ENCODE peak calls at places on chromosomes 2 and 18, in eight cellular contexts. E, N, D, Z, G, V, U and Y are unnamed samples.

GRCh38 chr2:120899799-120900198 is 164.1 kb downstream of the GLI2 start:
- DNase-seq in D (no peak), N (no peak), U (no peak), E (no peak), V (no peak), G (no peak), Z (no peak), Y (no peak)

GRCh38 chr18:48694295-48694694 is 155.5 kb downstream of the CTIF start:
- DNase-seq in D (no peak), Z (no peak), E (no peak), G (no peak), N (no peak), V (no peak), U (no peak), Y (no peak)

GRCh38 chr18:78238404-78239089 is 741.1 kb upstream of the SALL3 start:
- DNase-seq in D (no peak), E (no peak), G (no peak), V (no peak), Z (no peak), N (no peak), U (no peak), Y (no peak)

GRCh38 chr18:46264255-46264654 is 160.1 kb downstream of the HAUS1 start:
- DNase-seq in U (peak; percentile 42), D (no peak), G (no peak), N (no peak), Z (no peak), E (peak; percentile 29), V (peak; percentile 41), Y (no peak)

GRCh38 chr2:146615778-146616177 is 1229.1 kb upstream of the ACVR2A start:
- DNase-seq in N (no peak), Z (no peak), V (no peak), E (no peak), G (no peak), D (no peak), U (no peak), Y (no peak)

GRCh38 chr2:161273038-161273760 is 35.0 kb upstream of the PSMD14 start:
- DNase-seq in U (peak; percentile 62), N (peak; percentile 90), Z (peak; percentile 72), E (peak; percentile 72), V (peak; percentile 63), D (peak; percentile 79), G (no peak), Y (peak; percentile 30)

GRCh38 chr18:73288813-73289212 is 421.0 kb upstream of the NETO1 start:
- DNase-seq in D (no peak), N (peak; percentile 75), Z (no peak), E (no peak), G (no peak), U (no peak), V (no peak), Y (no peak)

GRCh38 chr2:80300346-80300745 is 4.2 kb downstream of the LRRTM1 start:
- DNase-seq in D (no peak), E (no peak), Z (no peak), U (no peak), V (no peak), G (no peak), N (no peak), Y (no peak)

GRCh38 chr2:150410809-150411208 is 76.7 kb downstream of the RND3 start:
- DNase-seq in U (peak; percentile 67), G (peak; percentile 54), D (no peak), V (peak; percentile 14), Z (peak; percentile 49), E (peak; percentile 85), N (peak; percentile 35), Y (peak; percentile 87)

GRCh38 chr2:233817305-233817980 is 36.9 kb downstream of the HJURP start:
- DNase-seq in U (no peak), D (no peak), Z (peak; percentile 20), N (no peak), G (no peak), E (no peak), V (peak; percentile 35), Y (no peak)

GRCh38 chr2:144460981-144461766 is 58.7 kb downstream of the ZEB2 start:
- DNase-seq in D (peak; percentile 86), E (no peak), G (no peak), N (no peak), V (peak; percentile 57), U (no peak), Z (peak; percentile 86), Y (peak; percentile 93)

GRCh38 chr18:59873616-59874015 is 26.2 kb upstream of the PMAIP1 start:
- DNase-seq in G (no peak), E (peak; percentile 64), U (no peak), D (no peak), V (peak; percentile 17), N (no peak), Z (peak; percentile 58), Y (no peak)

GRCh38 chr18:59878644-59879043 is 21.2 kb upstream of the PMAIP1 start:
- DNase-seq in D (no peak), G (no peak), U (no peak), Z (peak; percentile 69), V (peak; percentile 27), N (no peak), E (no peak), Y (peak; percentile 35)

GRCh38 chr18:59876310-59876626 is 23.5 kb upstream of the PMAIP1 start:
- DNase-seq in E (no peak), Z (no peak), D (no peak), U (no peak), V (no peak), G (no peak), N (no peak), Y (no peak)

GRCh38 chr18:59874166-59874565 is 25.6 kb upstream of the PMAIP1 start:
- DNase-seq in U (no peak), D (peak; percentile 92), E (peak; percentile 73), Z (peak; percentile 96), N (peak; percentile 74), G (no peak), V (peak; percentile 92), Y (peak; percentile 91)

DNA sequence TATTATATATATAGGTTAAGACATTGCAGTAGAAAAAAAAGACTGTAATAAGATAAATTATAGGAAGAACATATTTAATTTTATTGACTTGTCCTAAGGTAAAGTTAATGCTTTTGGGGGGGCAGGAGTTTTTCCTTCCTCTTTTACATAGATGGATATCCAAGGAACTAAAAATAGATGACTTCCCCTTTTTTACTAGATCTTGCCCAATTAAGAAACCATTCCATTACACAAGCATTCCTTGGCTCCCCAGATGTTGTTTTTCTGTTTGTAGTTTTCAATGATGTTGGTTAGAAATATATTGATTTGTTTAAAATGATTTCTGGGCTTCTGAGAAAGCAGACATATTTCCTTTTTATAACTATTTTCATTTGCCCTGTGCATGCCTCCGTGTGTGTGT is 22.4 kb upstream of the PMAIP1 start:
- DNase-seq in Z (no peak), E (no peak), N (no peak), V (no peak), G (no peak), D (no peak), U (no peak), Y (no peak)
- H3K4me2 ChIP-seq in Z (no peak overlapping the region), E (no peak overlapping the region), N (no peak overlapping the region), V (no peak overlapping the region), G (no peak overlapping the region), D (no peak overlapping the region), U (no peak overlapping the region), Y (no peak overlapping the region)

GRCh38 chr2:7011376-7012083 is 94.3 kb downstream of the RNF144A start:
- DNase-seq in E (no peak), D (peak; percentile 56), V (peak; percentile 96), N (peak; percentile 96), G (no peak), U (no peak), Z (no peak), Y (peak; percentile 100)
- H3K9ac ChIP-seq in E (no peak overlapping the region), D (no peak overlapping the region), V (peak overlapping the region; percentile 79), N (peak overlapping the region; percentile 90), G (no peak overlapping the region), U (no peak overlapping the region), Z (no peak overlapping the region), Y (peak overlapping the region; percentile 84)

GRCh38 chr2:15755528-15755927 is 163.9 kb downstream of the DDX1 start:
- DNase-seq in D (no peak), V (no peak), G (no peak), E (no peak), N (no peak), Z (no peak), U (no peak), Y (no peak)

GRCh38 chr2:15753233-15753798 is 161.6 kb downstream of the DDX1 start:
- DNase-seq in N (no peak), V (no peak), U (no peak), Z (no peak), E (no peak), D (no peak), G (no peak), Y (no peak)

GRCh38 chr2:15754703-15755099 is 163.0 kb downstream of the DDX1 start:
- DNase-seq in N (no peak), E (peak; percentile 91), G (no peak), D (no peak), Z (no peak), U (no peak), V (no peak), Y (no peak)

GRCh38 chr2:15752552-15753232 is 161.0 kb downstream of the DDX1 start:
- DNase-seq in D (no peak), E (no peak), G (no peak), N (no peak), Z (no peak), V (no peak), U (no peak), Y (no peak)

DNA sequence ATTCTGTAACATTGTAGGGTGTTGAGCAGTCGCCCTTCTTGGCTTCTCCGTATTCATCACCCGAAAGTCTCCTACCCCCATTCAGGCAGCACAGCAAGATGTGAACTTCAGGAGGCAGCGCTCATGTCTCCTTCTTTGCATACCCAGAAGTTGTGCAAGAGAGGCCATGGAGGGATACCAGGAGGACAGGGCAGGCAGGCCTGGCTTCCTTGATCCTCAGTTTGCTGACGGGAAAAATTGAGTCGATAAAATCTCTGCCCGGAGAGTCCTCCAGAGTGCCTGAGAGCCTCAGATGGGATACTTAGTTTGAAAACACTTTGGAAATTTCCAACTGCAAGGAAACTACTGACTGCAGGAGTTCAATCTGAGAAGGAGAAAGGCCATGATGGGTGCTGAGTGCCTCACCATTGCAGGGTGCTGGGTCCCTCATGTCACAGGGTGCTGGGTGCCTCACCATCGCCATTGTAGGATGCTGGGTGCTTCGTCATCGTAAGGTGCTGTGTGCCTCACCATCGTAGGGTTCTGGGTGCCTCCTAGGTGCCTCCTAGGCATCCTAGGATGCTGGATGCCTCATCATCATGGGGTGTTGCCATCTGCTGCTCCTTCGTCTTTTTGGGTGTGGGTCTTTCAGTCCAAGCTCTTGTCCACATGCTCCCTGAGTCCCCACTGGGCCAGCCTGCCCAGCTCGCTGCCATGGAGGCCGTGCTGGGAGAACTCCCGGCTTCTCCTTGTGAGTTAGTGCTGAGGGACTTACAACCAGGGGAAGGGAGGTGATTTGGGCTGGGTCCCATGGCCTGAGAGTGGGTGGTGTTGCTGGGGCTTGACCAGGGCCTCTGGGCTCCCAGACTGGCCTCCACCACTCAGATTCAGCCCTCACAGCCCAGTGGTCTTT is 162.4 kb downstream of the DDX1 start:
- DNase-seq in E (no peak), V (no peak), Z (no peak), G (no peak), D (no peak), N (no peak), U (no peak), Y (no peak)
- H3K27ac ChIP-seq in E (no peak overlapping the region), V (no peak overlapping the region), Z (no peak overlapping the region), G (no peak overlapping the region), D (no peak overlapping the region), N (no peak overlapping the region), U (no peak overlapping the region), Y (no peak overlapping the region)

DNA sequence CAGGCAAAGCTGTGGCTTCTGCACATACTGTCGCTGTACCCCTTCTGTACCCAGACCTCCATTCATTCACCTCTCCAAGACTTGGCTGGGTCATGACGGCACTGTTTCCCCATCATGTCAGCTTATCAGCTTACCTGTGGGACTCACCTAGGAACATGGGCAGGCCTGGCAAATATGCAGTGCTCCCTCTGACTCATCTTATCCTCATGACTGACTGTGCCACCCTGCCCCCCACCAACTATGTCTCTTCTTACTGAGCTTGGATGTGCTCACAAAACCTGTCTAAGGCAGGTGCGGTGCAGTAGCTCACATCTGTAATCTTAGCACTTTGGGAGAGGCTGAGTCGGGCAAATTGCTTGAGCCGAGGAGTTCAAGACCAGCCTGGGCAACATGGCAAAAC is 152.4 kb downstream of the MGAT5 start:
- DNase-seq in N (peak; percentile 83), G (no peak), V (no peak), D (no peak), U (no peak), E (no peak), Z (no peak), Y (no peak)
- H3K4me2 ChIP-seq in N (peak overlapping the region; percentile 34), G (no peak overlapping the region), V (no peak overlapping the region), D (no peak overlapping the region), U (no peak overlapping the region), E (no peak overlapping the region), Z (no peak overlapping the region), Y (peak overlapping the region; percentile 21)